ENCODE peak calls at places on chromosomes 13 and 19, in ten cellular contexts. J is astrocyte of the hippocampus; H is CD4-positive, CD25-positive, alpha-beta regulatory T cell; X is stimulated activated CD4-positive, alpha-beta T cell treated with anti-CD3 and anti-CD28 coated beads, Interleukin-4, amount 100 ng/mL, for 48 hours; B is GM04504; F is heart right ventricle; D is pulmonary artery endothelial cell; A is H54; R is epithelial cell of esophagus; E is spleen. L is an unnamed sample.
A peak's percentile ranks its signal among the peaks of the same experiment; 100 is the strongest.

GRCh38 chr19:33100894-33101644 is 20.1 kb downstream of the GPATCH1 start:
- DNase-seq in R (peak; percentile 60), H (no peak), A (no peak), B (no peak), F (no peak), X (no peak), D (no peak), E (no peak), J (no peak), L (no peak)

GRCh38 chr19:40398417-40399056 is 8.6 kb upstream of the HIPK4 start:
- DNase-seq in A (no peak), X (peak; percentile 57), F (no peak), B (no peak), D (no peak), J (peak; percentile 59), E (no peak), R (peak; percentile 87), H (peak; percentile 55), L (no peak)

GRCh38 chr13:20127563-20128458 is 33.0 kb downstream of the GJA3 start:
- DNase-seq in F (peak; percentile 69), R (peak; percentile 38), D (no peak), X (peak; percentile 12), H (peak; percentile 4), A (no peak), J (peak; percentile 76), B (no peak), E (peak; percentile 82), L (no peak)

GRCh38 chr13:42807236-42807635 is 25.9 kb downstream of the FAM216B start:
- DNase-seq in J (no peak), X (no peak), D (no peak), H (no peak), R (no peak), F (no peak), A (no peak), E (no peak), B (no peak), L (no peak)

GRCh38 chr13:32446220-32446619 is 18.3 kb upstream of the N4BP2L1 start:
- DNase-seq in F (no peak), H (no peak), E (no peak), X (no peak), J (no peak), A (no peak), D (no peak), B (no peak), R (no peak), L (no peak)

GRCh38 chr19:18939922-18940775 is 868 bp downstream of the HOMER3 start:
- DNase-seq in F (peak; percentile 62), H (no peak), E (peak; percentile 83), D (no peak), X (no peak), A (peak; percentile 88), B (no peak), R (peak; percentile 71), J (peak; percentile 69), L (peak; percentile 12)

GRCh38 chr19:5018224-5019015 is 49.5 kb downstream of the KDM4B start:
- DNase-seq in B (peak; percentile 38), F (no peak), R (no peak), J (peak; percentile 82), E (peak; percentile 42), A (no peak), H (no peak), D (no peak), X (no peak), L (peak; percentile 15)

GRCh38 chr13:108681986-108682562 is 52.7 kb downstream of the MYO16 start:
- DNase-seq in H (no peak), J (peak; percentile 51), A (no peak), B (no peak), X (no peak), E (no peak), R (no peak), D (no peak), F (no peak), L (no peak)

GRCh38 chr19:45275370-45275971 is 24.4 kb downstream of the MARK4 start:
- DNase-seq in X (no peak), R (no peak), H (no peak), B (no peak), F (no peak), E (no peak), A (no peak), D (no peak), J (peak; percentile 59), L (no peak)

GRCh38 chr19:57241181-57241580 is 749 bp downstream of the ZNF805 start:
- DNase-seq in H (no peak), X (no peak), J (peak; percentile 40), B (no peak), R (peak; percentile 23), A (no peak), F (no peak), E (no peak), D (no peak), L (no peak)

GRCh38 chr19:47561440-47562045 is 11.4 kb downstream of the ZNF541 start:
- DNase-seq in E (no peak), B (no peak), A (no peak), F (no peak), H (no peak), D (no peak), J (peak; percentile 30), X (no peak), R (no peak), L (no peak)